ENCODE peak calls at places on chromosome 11, in five cellular contexts. One of them, this sample, is unnamed.

GRCh38 chr11:93542753-93543246 is 391 bp downstream of the SMCO4 start:
- DNase-seq in activated CD8-positive, alpha-beta memory T cell treated with anti-CD3 and anti-CD28 coated beads for 48 hours: no peak
- DNase-seq in type B pancreatic cell: no peak
- DNase-seq in DMS153: no peak
- DNase-seq in heart right ventricle: peak; percentile 50
- DNase-seq in this sample: no peak

GRCh38 chr11:76253416-76253815 is 47.1 kb upstream of the WNT11 start:
- DNase-seq in activated CD8-positive, alpha-beta memory T cell treated with anti-CD3 and anti-CD28 coated beads for 48 hours: no peak
- DNase-seq in type B pancreatic cell: no peak
- DNase-seq in DMS153: no peak
- DNase-seq in heart right ventricle: no peak
- DNase-seq in this sample: peak; percentile 47

GRCh38 chr11:89491141-89491690 is at the start of gene NOX4:
- DNase-seq in activated CD8-positive, alpha-beta memory T cell treated with anti-CD3 and anti-CD28 coated beads for 48 hours: no peak
- DNase-seq in type B pancreatic cell: peak; percentile 80
- DNase-seq in DMS153: no peak
- DNase-seq in heart right ventricle: peak; percentile 56
- DNase-seq in this sample: no peak

GRCh38 chr11:47723041-47723440 is 7.9 kb upstream of the AGBL2 start:
- DNase-seq in activated CD8-positive, alpha-beta memory T cell treated with anti-CD3 and anti-CD28 coated beads for 48 hours: no peak
- DNase-seq in type B pancreatic cell: no peak
- DNase-seq in DMS153: no peak
- DNase-seq in heart right ventricle: no peak
- DNase-seq in this sample: no peak

GRCh38 chr11:13073119-13073981 is 64.2 kb downstream of the RASSF10 start:
- DNase-seq in activated CD8-positive, alpha-beta memory T cell treated with anti-CD3 and anti-CD28 coated beads for 48 hours: no peak
- DNase-seq in type B pancreatic cell: no peak
- DNase-seq in DMS153: no peak
- DNase-seq in heart right ventricle: no peak
- DNase-seq in this sample: no peak

GRCh38 chr11:78417175-78417887 is at the start of gene GAB2:
- DNase-seq in activated CD8-positive, alpha-beta memory T cell treated with anti-CD3 and anti-CD28 coated beads for 48 hours: no peak
- DNase-seq in type B pancreatic cell: no peak
- DNase-seq in DMS153: no peak
- DNase-seq in heart right ventricle: no peak
- DNase-seq in this sample: no peak

GRCh38 chr11:36454551-36454950 is 55.5 kb downstream of the TRAF6 start:
- DNase-seq in activated CD8-positive, alpha-beta memory T cell treated with anti-CD3 and anti-CD28 coated beads for 48 hours: no peak
- DNase-seq in type B pancreatic cell: peak; percentile 62
- DNase-seq in DMS153: no peak
- DNase-seq in heart right ventricle: no peak
- DNase-seq in this sample: no peak

GRCh38 chr11:125910450-125910849 is 6.1 kb downstream of the DDX25 start:
- DNase-seq in activated CD8-positive, alpha-beta memory T cell treated with anti-CD3 and anti-CD28 coated beads for 48 hours: no peak
- DNase-seq in type B pancreatic cell: no peak
- DNase-seq in DMS153: no peak
- DNase-seq in heart right ventricle: no peak
- DNase-seq in this sample: no peak

GRCh38 chr11:113907681-113908080 is 3.1 kb downstream of the HTR3B start:
- DNase-seq in activated CD8-positive, alpha-beta memory T cell treated with anti-CD3 and anti-CD28 coated beads for 48 hours: no peak
- DNase-seq in type B pancreatic cell: no peak
- DNase-seq in DMS153: no peak
- DNase-seq in heart right ventricle: no peak
- DNase-seq in this sample: no peak

GRCh38 chr11:972812-973211 is 47.1 kb downstream of the AP2A2 start:
- DNase-seq in activated CD8-positive, alpha-beta memory T cell treated with anti-CD3 and anti-CD28 coated beads for 48 hours: no peak
- DNase-seq in type B pancreatic cell: no peak
- DNase-seq in DMS153: no peak
- DNase-seq in heart right ventricle: no peak
- DNase-seq in this sample: no peak

GRCh38 chr11:111500481-111500880 is 11.7 kb downstream of the BTG4 start:
- DNase-seq in activated CD8-positive, alpha-beta memory T cell treated with anti-CD3 and anti-CD28 coated beads for 48 hours: no peak
- DNase-seq in type B pancreatic cell: no peak
- DNase-seq in DMS153: no peak
- DNase-seq in heart right ventricle: no peak
- DNase-seq in this sample: no peak

GRCh38 chr11:2214527-2215229 is 43.1 kb upstream of the TH start:
- DNase-seq in activated CD8-positive, alpha-beta memory T cell treated with anti-CD3 and anti-CD28 coated beads for 48 hours: no peak
- DNase-seq in type B pancreatic cell: peak; percentile 59
- DNase-seq in DMS153: peak; percentile 49
- DNase-seq in heart right ventricle: no peak
- DNase-seq in this sample: no peak

GRCh38 chr11:132803436-132803835 is 728.9 kb downstream of the OPCML start:
- DNase-seq in activated CD8-positive, alpha-beta memory T cell treated with anti-CD3 and anti-CD28 coated beads for 48 hours: no peak
- DNase-seq in type B pancreatic cell: no peak
- DNase-seq in DMS153: no peak
- DNase-seq in heart right ventricle: no peak
- DNase-seq in this sample: no peak

GRCh38 chr11:13277719-13278619 is at the start of gene BMAL1:
- DNase-seq in activated CD8-positive, alpha-beta memory T cell treated with anti-CD3 and anti-CD28 coated beads for 48 hours: peak; percentile 23
- DNase-seq in type B pancreatic cell: no peak
- DNase-seq in DMS153: no peak
- DNase-seq in heart right ventricle: peak; percentile 73
- DNase-seq in this sample: no peak

GRCh38 chr11:75432911-75433321 is at the start of gene KLHL35:
- DNase-seq in activated CD8-positive, alpha-beta memory T cell treated with anti-CD3 and anti-CD28 coated beads for 48 hours: no peak
- DNase-seq in type B pancreatic cell: no peak
- DNase-seq in DMS153: peak; percentile 29
- DNase-seq in heart right ventricle: no peak
- DNase-seq in this sample: no peak

GRCh38 chr11:10418259-10418949 is 36.7 kb upstream of the AMPD3 start:
- DNase-seq in activated CD8-positive, alpha-beta memory T cell treated with anti-CD3 and anti-CD28 coated beads for 48 hours: no peak
- DNase-seq in type B pancreatic cell: no peak
- DNase-seq in DMS153: no peak
- DNase-seq in heart right ventricle: no peak
- DNase-seq in this sample: no peak

GRCh38 chr11:123707606-123708205 is 33.8 kb downstream of the ZNF202 start:
- DNase-seq in activated CD8-positive, alpha-beta memory T cell treated with anti-CD3 and anti-CD28 coated beads for 48 hours: peak; percentile 6
- DNase-seq in type B pancreatic cell: no peak
- DNase-seq in DMS153: peak; percentile 35
- DNase-seq in heart right ventricle: no peak
- DNase-seq in this sample: no peak

GRCh38 chr11:64894070-64894811 is 15.8 kb upstream of the EHD1 start:
- DNase-seq in activated CD8-positive, alpha-beta memory T cell treated with anti-CD3 and anti-CD28 coated beads for 48 hours: peak; percentile 95
- DNase-seq in type B pancreatic cell: peak; percentile 88
- DNase-seq in DMS153: peak; percentile 27
- DNase-seq in heart right ventricle: peak; percentile 92
- DNase-seq in this sample: no peak

GRCh38 chr11:119671048-119671447 is 58.0 kb downstream of the NECTIN1 start:
- DNase-seq in activated CD8-positive, alpha-beta memory T cell treated with anti-CD3 and anti-CD28 coated beads for 48 hours: no peak
- DNase-seq in type B pancreatic cell: no peak
- DNase-seq in DMS153: no peak
- DNase-seq in heart right ventricle: peak; percentile 85
- DNase-seq in this sample: no peak

GRCh38 chr11:89201138-89201537 is 23.5 kb downstream of the TYR start:
- DNase-seq in activated CD8-positive, alpha-beta memory T cell treated with anti-CD3 and anti-CD28 coated beads for 48 hours: no peak
- DNase-seq in type B pancreatic cell: no peak
- DNase-seq in DMS153: no peak
- DNase-seq in heart right ventricle: no peak
- DNase-seq in this sample: no peak

GRCh38 chr11:120131941-120132644 is 5.8 kb downstream of the TRIM29 start:
- DNase-seq in activated CD8-positive, alpha-beta memory T cell treated with anti-CD3 and anti-CD28 coated beads for 48 hours: no peak
- DNase-seq in type B pancreatic cell: peak; percentile 49
- DNase-seq in DMS153: peak; percentile 60
- DNase-seq in heart right ventricle: no peak
- DNase-seq in this sample: no peak

GRCh38 chr11:45232341-45233080 is 53.6 kb downstream of the SYT13 start:
- DNase-seq in activated CD8-positive, alpha-beta memory T cell treated with anti-CD3 and anti-CD28 coated beads for 48 hours: no peak
- DNase-seq in type B pancreatic cell: no peak
- DNase-seq in DMS153: no peak
- DNase-seq in heart right ventricle: no peak
- DNase-seq in this sample: no peak

GRCh38 chr11:22193348-22194051 is 615 bp downstream of the ANO5 start:
- DNase-seq in activated CD8-positive, alpha-beta memory T cell treated with anti-CD3 and anti-CD28 coated beads for 48 hours: no peak
- DNase-seq in type B pancreatic cell: no peak
- DNase-seq in DMS153: no peak
- DNase-seq in heart right ventricle: peak; percentile 29
- DNase-seq in this sample: peak; percentile 13

GRCh38 chr11:63920870-63921417 is 4.0 kb upstream of the RCOR2 start:
- DNase-seq in activated CD8-positive, alpha-beta memory T cell treated with anti-CD3 and anti-CD28 coated beads for 48 hours: no peak
- DNase-seq in type B pancreatic cell: no peak
- DNase-seq in DMS153: no peak
- DNase-seq in heart right ventricle: no peak
- DNase-seq in this sample: no peak

GRCh38 chr11:12827929-12828812 is 153.9 kb downstream of the TEAD1 start:
- DNase-seq in activated CD8-positive, alpha-beta memory T cell treated with anti-CD3 and anti-CD28 coated beads for 48 hours: no peak
- DNase-seq in type B pancreatic cell: no peak
- DNase-seq in DMS153: peak; percentile 93
- DNase-seq in heart right ventricle: no peak
- DNase-seq in this sample: peak; percentile 47

GRCh38 chr11:130650456-130651068 is 202.1 kb downstream of the ADAMTS15 start:
- DNase-seq in activated CD8-positive, alpha-beta memory T cell treated with anti-CD3 and anti-CD28 coated beads for 48 hours: no peak
- DNase-seq in type B pancreatic cell: peak; percentile 34
- DNase-seq in DMS153: no peak
- DNase-seq in heart right ventricle: no peak
- DNase-seq in this sample: no peak

GRCh38 chr11:86869531-86869930 is 69.2 kb downstream of the PRSS23 start:
- DNase-seq in activated CD8-positive, alpha-beta memory T cell treated with anti-CD3 and anti-CD28 coated beads for 48 hours: no peak
- DNase-seq in type B pancreatic cell: no peak
- DNase-seq in DMS153: no peak
- DNase-seq in heart right ventricle: no peak
- DNase-seq in this sample: no peak

GRCh38 chr11:112734207-112734606 is 227.0 kb upstream of the NCAM1 start:
- DNase-seq in activated CD8-positive, alpha-beta memory T cell treated with anti-CD3 and anti-CD28 coated beads for 48 hours: no peak
- DNase-seq in type B pancreatic cell: no peak
- DNase-seq in DMS153: no peak
- DNase-seq in heart right ventricle: no peak
- DNase-seq in this sample: no peak

GRCh38 chr11:122102426-122102825 is 13.6 kb downstream of the BLID start:
- DNase-seq in activated CD8-positive, alpha-beta memory T cell treated with anti-CD3 and anti-CD28 coated beads for 48 hours: no peak
- DNase-seq in type B pancreatic cell: no peak
- DNase-seq in DMS153: no peak
- DNase-seq in heart right ventricle: no peak
- DNase-seq in this sample: no peak

GRCh38 chr11:65885808-65886536 is 2.3 kb downstream of the FIBP start:
- DNase-seq in activated CD8-positive, alpha-beta memory T cell treated with anti-CD3 and anti-CD28 coated beads for 48 hours: no peak
- DNase-seq in type B pancreatic cell: no peak
- DNase-seq in DMS153: no peak
- DNase-seq in heart right ventricle: no peak
- DNase-seq in this sample: no peak

GRCh38 chr11:8631395-8632110 is 37.5 kb upstream of the STK33 start:
- DNase-seq in activated CD8-positive, alpha-beta memory T cell treated with anti-CD3 and anti-CD28 coated beads for 48 hours: no peak
- DNase-seq in type B pancreatic cell: no peak
- DNase-seq in DMS153: no peak
- DNase-seq in heart right ventricle: no peak
- DNase-seq in this sample: no peak

GRCh38 chr11:131690776-131691557 is 320.6 kb downstream of the NTM start:
- DNase-seq in activated CD8-positive, alpha-beta memory T cell treated with anti-CD3 and anti-CD28 coated beads for 48 hours: no peak
- DNase-seq in type B pancreatic cell: no peak
- DNase-seq in DMS153: no peak
- DNase-seq in heart right ventricle: no peak
- DNase-seq in this sample: no peak

GRCh38 chr11:11978792-11979486 is 29.5 kb downstream of the DKK3 start:
- DNase-seq in activated CD8-positive, alpha-beta memory T cell treated with anti-CD3 and anti-CD28 coated beads for 48 hours: no peak
- DNase-seq in type B pancreatic cell: peak; percentile 57
- DNase-seq in DMS153: no peak
- DNase-seq in heart right ventricle: peak; percentile 89
- DNase-seq in this sample: peak; percentile 86

GRCh38 chr11:120108154-120108784 is 29.6 kb downstream of the TRIM29 start:
- DNase-seq in activated CD8-positive, alpha-beta memory T cell treated with anti-CD3 and anti-CD28 coated beads for 48 hours: peak; percentile 40
- DNase-seq in type B pancreatic cell: peak; percentile 83
- DNase-seq in DMS153: peak; percentile 12
- DNase-seq in heart right ventricle: peak; percentile 71
- DNase-seq in this sample: no peak

GRCh38 chr11:101914349-101914736 is 467 bp upstream of the CEP126 start:
- DNase-seq in activated CD8-positive, alpha-beta memory T cell treated with anti-CD3 and anti-CD28 coated beads for 48 hours: no peak
- DNase-seq in type B pancreatic cell: no peak
- DNase-seq in DMS153: no peak
- DNase-seq in heart right ventricle: no peak
- DNase-seq in this sample: no peak

GRCh38 chr11:17852246-17852645 is 117.7 kb downstream of the KCNC1 start:
- DNase-seq in activated CD8-positive, alpha-beta memory T cell treated with anti-CD3 and anti-CD28 coated beads for 48 hours: no peak
- DNase-seq in type B pancreatic cell: no peak
- DNase-seq in DMS153: no peak
- DNase-seq in heart right ventricle: no peak
- DNase-seq in this sample: no peak

GRCh38 chr11:14539867-14540475 is 19.8 kb upstream of the PSMA1 start:
- DNase-seq in activated CD8-positive, alpha-beta memory T cell treated with anti-CD3 and anti-CD28 coated beads for 48 hours: no peak
- DNase-seq in type B pancreatic cell: no peak
- DNase-seq in DMS153: no peak
- DNase-seq in heart right ventricle: no peak
- DNase-seq in this sample: no peak

This sample was measured in DMS 273 treated with DMSO at 0.1 percent for 48 hours.